ENCODE peak calls at places on chromosomes 4 and X, in seven cellular contexts. One of them, this sample, is unnamed.

GRCh38 chr4:3256230-3257124 is 7.5 kb downstream of the MSANTD1 start:
- DNase-seq in cardiac fibroblast: no peak
- DNase-seq in NCI-H1092 treated with DMSO at 0.1 percent for 48 hours: no peak
- DNase-seq in prostate gland: no peak
- DNase-seq in amniotic stem cell: no peak
- DNase-seq in mucosa of gallbladder: no peak
- DNase-seq in type B pancreatic cell: peak
- DNase-seq in this sample: peak

GRCh38 chr4:74205046-74205445 is 47.1 kb downstream of the MTHFD2L start:
- DNase-seq in cardiac fibroblast: peak
- DNase-seq in NCI-H1092 treated with DMSO at 0.1 percent for 48 hours: no peak
- DNase-seq in prostate gland: no peak
- DNase-seq in amniotic stem cell: no peak
- DNase-seq in mucosa of gallbladder: no peak
- DNase-seq in type B pancreatic cell: no peak
- DNase-seq in this sample: no peak

GRCh38 chrX:138886769-138887168 is 175.3 kb upstream of the FGF13 start:
- DNase-seq in cardiac fibroblast: peak
- DNase-seq in NCI-H1092 treated with DMSO at 0.1 percent for 48 hours: peak
- DNase-seq in prostate gland: peak
- DNase-seq in amniotic stem cell: no peak
- DNase-seq in mucosa of gallbladder: peak
- DNase-seq in type B pancreatic cell: no peak
- DNase-seq in this sample: no peak

GRCh38 chrX:72105436-72105835 is 26.3 kb downstream of the RTL5 start:
- DNase-seq in cardiac fibroblast: no peak
- DNase-seq in NCI-H1092 treated with DMSO at 0.1 percent for 48 hours: no peak
- DNase-seq in prostate gland: no peak
- DNase-seq in amniotic stem cell: no peak
- DNase-seq in mucosa of gallbladder: no peak
- DNase-seq in type B pancreatic cell: no peak
- DNase-seq in this sample: no peak

GRCh38 chr4:144355809-144356757 is 215.6 kb upstream of the GYPA start:
- DNase-seq in cardiac fibroblast: peak
- DNase-seq in NCI-H1092 treated with DMSO at 0.1 percent for 48 hours: no peak
- DNase-seq in prostate gland: no peak
- DNase-seq in amniotic stem cell: peak
- DNase-seq in mucosa of gallbladder: peak
- DNase-seq in type B pancreatic cell: peak
- DNase-seq in this sample: no peak

GRCh38 chr4:88008133-88008621 is 742 bp downstream of the PKD2 start:
- DNase-seq in cardiac fibroblast: peak
- DNase-seq in NCI-H1092 treated with DMSO at 0.1 percent for 48 hours: peak
- DNase-seq in prostate gland: peak
- DNase-seq in amniotic stem cell: no peak
- DNase-seq in mucosa of gallbladder: no peak
- DNase-seq in type B pancreatic cell: peak
- DNase-seq in this sample: peak

GRCh38 chr4:72604324-72604723 is 35.3 kb upstream of the ADAMTS3 start:
- DNase-seq in cardiac fibroblast: peak
- DNase-seq in NCI-H1092 treated with DMSO at 0.1 percent for 48 hours: no peak
- DNase-seq in prostate gland: no peak
- DNase-seq in amniotic stem cell: no peak
- DNase-seq in mucosa of gallbladder: no peak
- DNase-seq in type B pancreatic cell: no peak
- DNase-seq in this sample: no peak

GRCh38 chr4:2835978-2836377 is 7.7 kb upstream of the ADD1 start:
- DNase-seq in cardiac fibroblast: no peak
- DNase-seq in NCI-H1092 treated with DMSO at 0.1 percent for 48 hours: no peak
- DNase-seq in prostate gland: no peak
- DNase-seq in amniotic stem cell: no peak
- DNase-seq in mucosa of gallbladder: no peak
- DNase-seq in type B pancreatic cell: peak
- DNase-seq in this sample: no peak

GRCh38 chr4:178784491-178784890 is 1342.3 kb upstream of the AGA start:
- DNase-seq in cardiac fibroblast: no peak
- DNase-seq in NCI-H1092 treated with DMSO at 0.1 percent for 48 hours: no peak
- DNase-seq in prostate gland: no peak
- DNase-seq in amniotic stem cell: no peak
- DNase-seq in mucosa of gallbladder: no peak
- DNase-seq in type B pancreatic cell: no peak
- DNase-seq in this sample: no peak

GRCh38 chr4:19214591-19214990 is 1037.1 kb upstream of the SLIT2 start:
- DNase-seq in cardiac fibroblast: peak
- DNase-seq in NCI-H1092 treated with DMSO at 0.1 percent for 48 hours: no peak
- DNase-seq in prostate gland: no peak
- DNase-seq in amniotic stem cell: no peak
- DNase-seq in mucosa of gallbladder: no peak
- DNase-seq in type B pancreatic cell: no peak
- DNase-seq in this sample: no peak

GRCh38 chr4:71498002-71498401 is 159.2 kb downstream of the SLC4A4 start:
- DNase-seq in cardiac fibroblast: peak
- DNase-seq in NCI-H1092 treated with DMSO at 0.1 percent for 48 hours: no peak
- DNase-seq in prostate gland: peak
- DNase-seq in amniotic stem cell: no peak
- DNase-seq in mucosa of gallbladder: no peak
- DNase-seq in type B pancreatic cell: no peak
- DNase-seq in this sample: no peak

GRCh38 chrX:133880032-133880443 is 105.4 kb downstream of the GPC3 start:
- DNase-seq in cardiac fibroblast: no peak
- DNase-seq in NCI-H1092 treated with DMSO at 0.1 percent for 48 hours: peak
- DNase-seq in prostate gland: no peak
- DNase-seq in amniotic stem cell: no peak
- DNase-seq in mucosa of gallbladder: no peak
- DNase-seq in type B pancreatic cell: no peak
- DNase-seq in this sample: no peak

GRCh38 chr4:30538794-30539193 is 181.4 kb upstream of the PCDH7 start:
- DNase-seq in cardiac fibroblast: no peak
- DNase-seq in NCI-H1092 treated with DMSO at 0.1 percent for 48 hours: no peak
- DNase-seq in prostate gland: no peak
- DNase-seq in amniotic stem cell: no peak
- DNase-seq in mucosa of gallbladder: no peak
- DNase-seq in type B pancreatic cell: no peak
- DNase-seq in this sample: no peak

GRCh38 chr4:24630937-24631336 is 46.6 kb upstream of the DHX15 start:
- DNase-seq in cardiac fibroblast: peak
- DNase-seq in NCI-H1092 treated with DMSO at 0.1 percent for 48 hours: no peak
- DNase-seq in prostate gland: no peak
- DNase-seq in amniotic stem cell: no peak
- DNase-seq in mucosa of gallbladder: no peak
- DNase-seq in type B pancreatic cell: no peak
- DNase-seq in this sample: no peak

GRCh38 chr4:22635692-22636091 is 57.0 kb upstream of the GBA3 start:
- DNase-seq in cardiac fibroblast: no peak
- DNase-seq in NCI-H1092 treated with DMSO at 0.1 percent for 48 hours: no peak
- DNase-seq in prostate gland: no peak
- DNase-seq in amniotic stem cell: no peak
- DNase-seq in mucosa of gallbladder: no peak
- DNase-seq in type B pancreatic cell: no peak
- DNase-seq in this sample: no peak

GRCh38 chr4:122576261-122577188 is 44.3 kb downstream of the IL21 start:
- DNase-seq in cardiac fibroblast: peak
- DNase-seq in NCI-H1092 treated with DMSO at 0.1 percent for 48 hours: peak
- DNase-seq in prostate gland: peak
- DNase-seq in amniotic stem cell: peak
- DNase-seq in mucosa of gallbladder: no peak
- DNase-seq in type B pancreatic cell: no peak
- DNase-seq in this sample: no peak

GRCh38 chr4:52015366-52015765 is 4.8 kb downstream of the LRRC66 start:
- DNase-seq in cardiac fibroblast: no peak
- DNase-seq in NCI-H1092 treated with DMSO at 0.1 percent for 48 hours: peak
- DNase-seq in prostate gland: no peak
- DNase-seq in amniotic stem cell: no peak
- DNase-seq in mucosa of gallbladder: no peak
- DNase-seq in type B pancreatic cell: no peak
- DNase-seq in this sample: no peak

GRCh38 chrX:17860811-17861495 is at the start of gene RAI2:
- DNase-seq in cardiac fibroblast: no peak
- DNase-seq in NCI-H1092 treated with DMSO at 0.1 percent for 48 hours: no peak
- DNase-seq in prostate gland: peak
- DNase-seq in amniotic stem cell: no peak
- DNase-seq in mucosa of gallbladder: peak
- DNase-seq in type B pancreatic cell: no peak
- DNase-seq in this sample: peak

GRCh38 chr4:138263438-138263837 is 21.3 kb upstream of the SLC7A11 start:
- DNase-seq in cardiac fibroblast: peak
- DNase-seq in NCI-H1092 treated with DMSO at 0.1 percent for 48 hours: no peak
- DNase-seq in prostate gland: no peak
- DNase-seq in amniotic stem cell: no peak
- DNase-seq in mucosa of gallbladder: no peak
- DNase-seq in type B pancreatic cell: no peak
- DNase-seq in this sample: no peak

GRCh38 chr4:186132577-186133277 is 28.2 kb downstream of the FAM149A start:
- DNase-seq in cardiac fibroblast: peak
- DNase-seq in NCI-H1092 treated with DMSO at 0.1 percent for 48 hours: no peak
- DNase-seq in prostate gland: no peak
- DNase-seq in amniotic stem cell: peak
- DNase-seq in mucosa of gallbladder: no peak
- DNase-seq in type B pancreatic cell: no peak
- DNase-seq in this sample: no peak

GRCh38 chr4:102614801-102615200 is 113.6 kb downstream of the NFKB1 start:
- DNase-seq in cardiac fibroblast: no peak
- DNase-seq in NCI-H1092 treated with DMSO at 0.1 percent for 48 hours: no peak
- DNase-seq in prostate gland: no peak
- DNase-seq in amniotic stem cell: no peak
- DNase-seq in mucosa of gallbladder: no peak
- DNase-seq in type B pancreatic cell: no peak
- DNase-seq in this sample: no peak

GRCh38 chr4:120731561-120731960 is 191.0 kb downstream of the PRDM5 start:
- DNase-seq in cardiac fibroblast: peak
- DNase-seq in NCI-H1092 treated with DMSO at 0.1 percent for 48 hours: no peak
- DNase-seq in prostate gland: no peak
- DNase-seq in amniotic stem cell: no peak
- DNase-seq in mucosa of gallbladder: no peak
- DNase-seq in type B pancreatic cell: no peak
- DNase-seq in this sample: no peak

GRCh38 chrX:23292979-23293651 is 41.5 kb upstream of the PTCHD1 start:
- DNase-seq in cardiac fibroblast: no peak
- DNase-seq in NCI-H1092 treated with DMSO at 0.1 percent for 48 hours: no peak
- DNase-seq in prostate gland: peak
- DNase-seq in amniotic stem cell: no peak
- DNase-seq in mucosa of gallbladder: no peak
- DNase-seq in type B pancreatic cell: no peak
- DNase-seq in this sample: no peak

GRCh38 chr4:145186719-145187118 is 6.3 kb upstream of the OTUD4 start:
- DNase-seq in cardiac fibroblast: no peak
- DNase-seq in NCI-H1092 treated with DMSO at 0.1 percent for 48 hours: no peak
- DNase-seq in prostate gland: no peak
- DNase-seq in amniotic stem cell: no peak
- DNase-seq in mucosa of gallbladder: no peak
- DNase-seq in type B pancreatic cell: no peak
- DNase-seq in this sample: no peak

GRCh38 chr4:76723916-76724315 is 174.0 kb downstream of the SOWAHB start:
- DNase-seq in cardiac fibroblast: peak
- DNase-seq in NCI-H1092 treated with DMSO at 0.1 percent for 48 hours: no peak
- DNase-seq in prostate gland: no peak
- DNase-seq in amniotic stem cell: no peak
- DNase-seq in mucosa of gallbladder: no peak
- DNase-seq in type B pancreatic cell: no peak
- DNase-seq in this sample: no peak

GRCh38 chr4:122830392-122831095 is 3.9 kb downstream of the FGF2 start:
- DNase-seq in cardiac fibroblast: no peak
- DNase-seq in NCI-H1092 treated with DMSO at 0.1 percent for 48 hours: no peak
- DNase-seq in prostate gland: no peak
- DNase-seq in amniotic stem cell: no peak
- DNase-seq in mucosa of gallbladder: no peak
- DNase-seq in type B pancreatic cell: no peak
- DNase-seq in this sample: no peak

GRCh38 chr4:26829018-26829417 is 31.6 kb upstream of the STIM2 start:
- DNase-seq in cardiac fibroblast: no peak
- DNase-seq in NCI-H1092 treated with DMSO at 0.1 percent for 48 hours: no peak
- DNase-seq in prostate gland: no peak
- DNase-seq in amniotic stem cell: no peak
- DNase-seq in mucosa of gallbladder: no peak
- DNase-seq in type B pancreatic cell: no peak
- DNase-seq in this sample: no peak

GRCh38 chr4:83850435-83850834 is 314.5 kb downstream of the GPAT3 start:
- DNase-seq in cardiac fibroblast: peak
- DNase-seq in NCI-H1092 treated with DMSO at 0.1 percent for 48 hours: no peak
- DNase-seq in prostate gland: no peak
- DNase-seq in amniotic stem cell: no peak
- DNase-seq in mucosa of gallbladder: no peak
- DNase-seq in type B pancreatic cell: no peak
- DNase-seq in this sample: no peak

GRCh38 chrX:132909643-132910042 is 48.8 kb downstream of the HS6ST2 start:
- DNase-seq in cardiac fibroblast: peak
- DNase-seq in NCI-H1092 treated with DMSO at 0.1 percent for 48 hours: no peak
- DNase-seq in prostate gland: no peak
- DNase-seq in amniotic stem cell: no peak
- DNase-seq in mucosa of gallbladder: no peak
- DNase-seq in type B pancreatic cell: no peak
- DNase-seq in this sample: no peak

GRCh38 chr4:94504545-94504944 is 52.8 kb downstream of the PDLIM5 start:
- DNase-seq in cardiac fibroblast: peak
- DNase-seq in NCI-H1092 treated with DMSO at 0.1 percent for 48 hours: no peak
- DNase-seq in prostate gland: no peak
- DNase-seq in amniotic stem cell: no peak
- DNase-seq in mucosa of gallbladder: no peak
- DNase-seq in type B pancreatic cell: no peak
- DNase-seq in this sample: no peak

GRCh38 chrX:103730746-103731508 is 20.2 kb downstream of the TMEM31 start:
- DNase-seq in cardiac fibroblast: peak
- DNase-seq in NCI-H1092 treated with DMSO at 0.1 percent for 48 hours: no peak
- DNase-seq in prostate gland: no peak
- DNase-seq in amniotic stem cell: no peak
- DNase-seq in mucosa of gallbladder: no peak
- DNase-seq in type B pancreatic cell: no peak
- DNase-seq in this sample: no peak

GRCh38 chr4:116913451-116913850 is 171.9 kb downstream of the TRAM1L1 start:
- DNase-seq in cardiac fibroblast: no peak
- DNase-seq in NCI-H1092 treated with DMSO at 0.1 percent for 48 hours: no peak
- DNase-seq in prostate gland: no peak
- DNase-seq in amniotic stem cell: no peak
- DNase-seq in mucosa of gallbladder: no peak
- DNase-seq in type B pancreatic cell: no peak
- DNase-seq in this sample: no peak